ENCODE peak calls at places on chromosomes 7 and 10, in four cellular contexts. One of them, this sample, is unnamed.

GRCh38 chr7:27095050-27095896 is 527 bp downstream of the HOXA1 start:
- DNase-seq in body of pancreas: no peak
- DNase-seq in heart left ventricle: no peak
- DNase-seq in fibroblast of lung: no peak
- DNase-seq in this sample: no peak

GRCh38 chr10:79344502-79345195 is 2.6 kb upstream of the PPIF start:
- DNase-seq in fibroblast of lung: no peak
- DNase-seq in heart left ventricle: peak; percentile 12
- DNase-seq in body of pancreas: peak; percentile 88
- DNase-seq in this sample: no peak

GRCh38 chr10:85784792-85785191 is 581.8 kb downstream of the GRID1 start:
- DNase-seq in fibroblast of lung: no peak
- DNase-seq in body of pancreas: no peak
- DNase-seq in heart left ventricle: no peak
- DNase-seq in this sample: no peak

GRCh38 chr10:36254191-36254590 is 612.1 kb upstream of the FZD8 start:
- DNase-seq in fibroblast of lung: peak; percentile 25
- DNase-seq in body of pancreas: peak; percentile 56
- DNase-seq in heart left ventricle: peak; percentile 82
- DNase-seq in this sample: no peak

GRCh38 chr10:14282271-14282670 is 48.5 kb downstream of the FRMD4A start:
- DNase-seq in fibroblast of lung: no peak
- DNase-seq in body of pancreas: no peak
- DNase-seq in heart left ventricle: no peak
- DNase-seq in this sample: no peak

GRCh38 chr10:69721690-69722310 is 79.9 kb upstream of the COL13A1 start:
- DNase-seq in body of pancreas: no peak
- DNase-seq in heart left ventricle: peak; percentile 87
- DNase-seq in fibroblast of lung: peak; percentile 61
- DNase-seq in this sample: no peak

GRCh38 chr10:96912405-96912804 is 80.3 kb downstream of the LCOR start:
- DNase-seq in body of pancreas: no peak
- DNase-seq in fibroblast of lung: no peak
- DNase-seq in heart left ventricle: no peak
- DNase-seq in this sample: no peak

GRCh38 chr10:72234560-72235095 is 18.6 kb upstream of the ASCC1 start:
- DNase-seq in heart left ventricle: no peak
- DNase-seq in body of pancreas: peak; percentile 90
- DNase-seq in fibroblast of lung: no peak
- DNase-seq in this sample: no peak

GRCh38 chr7:99742737-99743394 is 7.9 kb upstream of the CYP3A7 start:
- DNase-seq in heart left ventricle: no peak
- DNase-seq in body of pancreas: no peak
- DNase-seq in fibroblast of lung: no peak
- DNase-seq in this sample: no peak

GRCh38 chr7:99740573-99741437 is 5.8 kb upstream of the CYP3A7 start:
- DNase-seq in body of pancreas: no peak
- DNase-seq in fibroblast of lung: peak; percentile 83
- DNase-seq in heart left ventricle: no peak
- DNase-seq in this sample: no peak

GRCh38 chr7:99739699-99740572 is 4.9 kb upstream of the CYP3A7 start:
- DNase-seq in body of pancreas: no peak
- DNase-seq in fibroblast of lung: no peak
- DNase-seq in heart left ventricle: no peak
- DNase-seq in this sample: no peak

GRCh38 chr7:99737726-99738125 is 2.7 kb upstream of the CYP3A7 start:
- DNase-seq in body of pancreas: no peak
- DNase-seq in heart left ventricle: no peak
- DNase-seq in fibroblast of lung: no peak
- DNase-seq in this sample: no peak

GRCh38 chr7:99741438-99741795 is 6.4 kb upstream of the CYP3A7 start:
- DNase-seq in fibroblast of lung: no peak
- DNase-seq in heart left ventricle: no peak
- DNase-seq in body of pancreas: no peak
- DNase-seq in this sample: no peak
- TF ChIP-seq CTCF in fibroblast of lung: no peak
- TF ChIP-seq CTCF in heart left ventricle: no peak
- TF ChIP-seq CTCF in body of pancreas: no peak
- TF ChIP-seq CTCF in this sample: no peak

GRCh38 chr7:34087892-34088891 is 182.9 kb downstream of the BMPER start:
- DNase-seq in heart left ventricle: no peak
- DNase-seq in body of pancreas: peak; percentile 18
- DNase-seq in fibroblast of lung: peak; percentile 47
- DNase-seq in this sample: no peak
- TF ChIP-seq CTCF in heart left ventricle: peak; percentile 42
- TF ChIP-seq CTCF in body of pancreas: peak; percentile 24
- TF ChIP-seq CTCF in fibroblast of lung: peak; percentile 47
- TF ChIP-seq CTCF in this sample: peak; percentile 21

DNA sequence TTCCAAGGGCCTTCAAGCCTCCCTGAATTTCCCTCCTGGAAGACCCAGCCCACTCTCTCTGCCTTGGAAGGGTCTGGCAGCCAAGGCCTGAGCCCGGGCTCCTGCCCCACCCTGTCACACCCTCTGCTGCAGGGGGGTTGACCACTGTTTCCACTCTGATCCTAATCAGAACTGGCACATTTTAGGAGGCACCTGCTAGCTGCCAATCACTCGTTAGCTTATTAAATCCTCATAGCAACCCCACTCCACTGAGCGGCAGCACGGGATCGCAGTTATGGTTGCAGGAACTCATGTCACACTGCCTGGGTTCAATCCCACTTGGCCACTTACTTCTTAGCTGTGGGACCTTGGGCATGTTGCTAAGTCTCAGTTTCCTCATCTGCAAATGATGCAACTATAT is 12.9 kb downstream of the HSPB1 start:
- DNase-seq in heart left ventricle: no peak
- DNase-seq in fibroblast of lung: no peak
- DNase-seq in body of pancreas: no peak
- DNase-seq in this sample: no peak
- TF ChIP-seq CTCF in heart left ventricle: no peak
- TF ChIP-seq CTCF in fibroblast of lung: no peak
- TF ChIP-seq CTCF in body of pancreas: no peak
- TF ChIP-seq CTCF in this sample: no peak

DNA sequence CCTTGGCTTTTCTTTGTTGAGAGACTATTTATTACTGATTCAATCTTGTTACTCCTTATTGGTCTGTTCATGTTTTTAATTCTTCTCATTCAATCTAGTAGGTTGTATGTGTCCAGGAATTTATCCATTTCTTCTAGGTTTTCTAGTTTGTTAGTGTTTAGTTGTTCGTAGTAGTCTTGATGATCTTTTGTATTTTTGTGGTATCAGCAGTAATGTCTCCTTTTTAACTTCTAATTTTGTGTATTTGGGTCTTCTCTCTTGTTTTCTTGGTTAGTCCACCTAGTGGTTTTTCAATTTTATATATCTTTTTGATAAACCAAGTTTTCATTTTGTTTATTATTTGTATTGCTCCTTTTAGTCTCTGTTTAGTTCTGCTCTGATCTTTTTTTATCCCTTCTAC is 546.9 kb upstream of the TPK1 start:
- DNase-seq in heart left ventricle: no peak
- DNase-seq in fibroblast of lung: no peak
- DNase-seq in body of pancreas: no peak
- DNase-seq in this sample: no peak
- TF ChIP-seq CTCF in heart left ventricle: no peak
- TF ChIP-seq CTCF in fibroblast of lung: no peak
- TF ChIP-seq CTCF in body of pancreas: no peak
- TF ChIP-seq CTCF in this sample: no peak

DNA sequence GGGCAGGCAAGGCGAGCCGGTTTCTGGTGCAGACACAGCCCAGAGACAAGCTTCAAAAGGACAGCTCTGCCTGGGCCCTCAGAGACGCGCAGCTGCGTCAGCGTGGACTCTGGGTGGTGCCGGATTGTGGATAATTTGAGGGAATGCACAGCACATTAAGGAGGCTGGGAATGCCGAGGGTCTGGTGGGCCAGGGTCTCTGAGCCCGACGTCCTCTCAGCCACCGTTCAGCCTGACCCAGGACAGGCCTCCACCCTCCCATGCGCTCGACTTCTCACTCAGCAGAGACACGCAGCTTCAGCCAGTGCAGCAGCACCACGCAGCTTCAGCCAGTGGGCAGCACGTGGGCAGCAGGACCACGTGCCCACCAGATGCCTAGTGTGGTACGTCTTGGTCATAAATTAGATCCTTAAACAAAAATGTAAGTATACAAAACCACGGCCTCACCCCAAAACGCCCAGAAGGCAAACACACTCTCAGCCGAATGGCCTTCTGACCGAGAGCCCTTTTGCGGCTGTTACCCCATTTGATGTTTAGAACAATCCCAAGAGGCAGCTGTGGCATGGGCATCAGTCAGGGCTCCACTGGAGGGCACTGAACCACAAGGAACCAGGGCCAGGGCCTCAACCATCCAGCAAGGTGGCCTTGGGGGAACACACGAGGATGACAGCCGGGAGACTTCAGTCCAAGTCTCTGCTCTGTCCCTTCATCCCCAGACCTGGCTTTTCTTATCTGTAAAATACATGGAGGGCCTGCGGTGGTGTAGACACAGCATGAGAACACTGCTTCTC is 63.8 kb upstream of the INSIG1 start:
- DNase-seq in heart left ventricle: no peak
- DNase-seq in body of pancreas: peak; percentile 60
- DNase-seq in fibroblast of lung: no peak
- DNase-seq in this sample: no peak
- TF ChIP-seq CTCF in heart left ventricle: no peak
- TF ChIP-seq CTCF in body of pancreas: peak; percentile 32
- TF ChIP-seq CTCF in fibroblast of lung: no peak
- TF ChIP-seq CTCF in this sample: no peak

DNA sequence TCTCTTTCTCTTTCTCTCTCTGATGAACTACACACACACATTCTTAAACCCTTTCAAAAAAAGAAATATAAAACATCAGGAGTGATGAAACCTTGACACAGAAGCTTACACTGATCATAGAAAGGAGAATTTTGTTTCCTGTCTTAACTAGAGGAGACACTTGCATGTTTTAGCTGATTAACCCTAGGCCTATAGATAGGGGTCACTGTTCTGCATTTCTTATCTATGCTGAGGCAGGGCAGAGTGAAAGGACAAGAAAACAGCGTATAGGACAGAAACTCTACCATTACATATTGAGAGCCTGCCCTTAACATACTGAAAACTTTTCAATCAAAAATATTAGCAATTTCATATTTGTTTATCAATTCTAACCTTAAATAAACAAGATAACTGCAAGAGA is 680.6 kb upstream of the MBL2 start:
- DNase-seq in heart left ventricle: no peak
- DNase-seq in body of pancreas: no peak
- DNase-seq in fibroblast of lung: no peak
- DNase-seq in this sample: no peak
- TF ChIP-seq CTCF in heart left ventricle: no peak
- TF ChIP-seq CTCF in body of pancreas: no peak
- TF ChIP-seq CTCF in fibroblast of lung: no peak
- TF ChIP-seq CTCF in this sample: no peak

This sample was measured in GM20000.